ENCODE peak calls at places on chromosomes 11 and 22, in six cellular contexts. C is upper lobe of right lung; G is CD8-positive, alpha-beta memory T cell; D is aorta; N is OCI-M1; V is kidney epithelial cell. Q is an unnamed sample.

GRCh38 chr11:109946322-109946846 is 146.8 kb upstream of the ZC3H12C start:
- DNase-seq in C (peak), G (peak), D (peak), N (peak), V (peak), Q (peak)

GRCh38 chr11:85590848-85591483 is 36.2 kb downstream of the DLG2 start:
- DNase-seq in C (no peak), G (no peak), D (no peak), N (peak), V (peak), Q (no peak)

GRCh38 chr11:17314232-17314547 is 37.4 kb upstream of the NCR3LG1 start:
- DNase-seq in C (no peak), G (no peak), D (no peak), N (no peak), V (peak), Q (no peak)

GRCh38 chr22:50303848-50304527 is 3.5 kb downstream of the PLXNB2 start:
- DNase-seq in C (peak), G (no peak), D (no peak), N (peak), V (no peak), Q (no peak)

GRCh38 chr22:39908737-39909136 is 7.9 kb downstream of the GRAP2 start:
- DNase-seq in C (no peak), G (no peak), D (no peak), N (no peak), V (no peak), Q (no peak)

GRCh38 chr11:72240461-72241289 is 3.3 kb downstream of the PHOX2A start:
- DNase-seq in C (peak), G (no peak), D (peak), N (no peak), V (no peak), Q (no peak)

GRCh38 chr11:36672815-36673450 is 74.9 kb upstream of the RAG2 start:
- DNase-seq in C (no peak), G (no peak), D (no peak), N (peak), V (no peak), Q (peak)

GRCh38 chr11:130672911-130673310 is 224.5 kb downstream of the ADAMTS15 start:
- DNase-seq in C (no peak), G (no peak), D (no peak), N (no peak), V (peak), Q (no peak)

GRCh38 chr11:118306556-118306955 is 2.0 kb downstream of the CD3E start:
- DNase-seq in C (no peak), G (no peak), D (no peak), N (no peak), V (no peak), Q (no peak)

GRCh38 chr11:19555266-19555665 is 157.4 kb upstream of the NAV2 start:
- DNase-seq in C (no peak), G (no peak), D (no peak), N (no peak), V (no peak), Q (no peak)

GRCh38 chr22:20582520-20583361 is 75.3 kb downstream of the MED15 start:
- DNase-seq in C (no peak), G (no peak), D (peak), N (no peak), V (no peak), Q (no peak)

GRCh38 chr11:69352181-69352580 is 58.2 kb downstream of the MYEOV start:
- DNase-seq in C (no peak), G (no peak), D (no peak), N (no peak), V (no peak), Q (no peak)

GRCh38 chr11:75400110-75400865 is 970 bp downstream of the RPS3 start:
- DNase-seq in C (peak), G (no peak), D (no peak), N (peak), V (no peak), Q (no peak)

GRCh38 chr11:10688401-10688800 is 5.2 kb downstream of the IRAG1 start:
- DNase-seq in C (no peak), G (no peak), D (no peak), N (peak), V (peak), Q (no peak)

GRCh38 chr22:39278040-39278439 is 33.3 kb upstream of the PDGFB start:
- DNase-seq in C (no peak), G (no peak), D (no peak), N (no peak), V (no peak), Q (no peak)